ENCODE peak calls at places on chromosome 4, in seven cellular contexts. One of them, this sample, is unnamed.

GRCh38 chr4:7769308-7769841 is 170.3 kb downstream of the AFAP1 start:
- DNase-seq in heart right ventricle: no peak
- DNase-seq in astrocyte: no peak
- DNase-seq in astrocyte of the spinal cord: no peak
- DNase-seq in cardiac fibroblast: no peak
- DNase-seq in stomach: no peak
- DNase-seq in cardiac muscle cell: no peak
- DNase-seq in this sample: no peak

GRCh38 chr4:8281519-8282133 is 12.1 kb downstream of the HTRA3 start:
- DNase-seq in heart right ventricle: peak; percentile 85
- DNase-seq in astrocyte: peak; percentile 87
- DNase-seq in astrocyte of the spinal cord: peak; percentile 87
- DNase-seq in cardiac fibroblast: no peak
- DNase-seq in stomach: no peak
- DNase-seq in cardiac muscle cell: no peak
- DNase-seq in this sample: peak; percentile 69

GRCh38 chr4:31094474-31094873 is 374.3 kb downstream of the PCDH7 start:
- DNase-seq in heart right ventricle: no peak
- DNase-seq in astrocyte: no peak
- DNase-seq in astrocyte of the spinal cord: no peak
- DNase-seq in cardiac fibroblast: no peak
- DNase-seq in stomach: no peak
- DNase-seq in cardiac muscle cell: no peak
- DNase-seq in this sample: no peak

GRCh38 chr4:118327554-118328241 is 25.1 kb downstream of the PRSS12 start:
- DNase-seq in heart right ventricle: no peak
- DNase-seq in astrocyte: no peak
- DNase-seq in astrocyte of the spinal cord: no peak
- DNase-seq in cardiac fibroblast: peak; percentile 69
- DNase-seq in stomach: no peak
- DNase-seq in cardiac muscle cell: no peak
- DNase-seq in this sample: peak; percentile 68

GRCh38 chr4:80963051-80963450 is 67.5 kb upstream of the BMP3 start:
- DNase-seq in heart right ventricle: no peak
- DNase-seq in astrocyte: peak; percentile 7
- DNase-seq in astrocyte of the spinal cord: peak; percentile 6
- DNase-seq in cardiac fibroblast: peak; percentile 2
- DNase-seq in stomach: no peak
- DNase-seq in cardiac muscle cell: no peak
- DNase-seq in this sample: peak; percentile 22

GRCh38 chr4:109302366-109303140 is at the start of gene COL25A1:
- DNase-seq in heart right ventricle: peak; percentile 49
- DNase-seq in astrocyte: peak; percentile 57
- DNase-seq in astrocyte of the spinal cord: peak; percentile 49
- DNase-seq in cardiac fibroblast: peak; percentile 13
- DNase-seq in stomach: peak; percentile 26
- DNase-seq in cardiac muscle cell: peak; percentile 97
- DNase-seq in this sample: peak; percentile 14

GRCh38 chr4:118964891-118965411 is 76.3 kb downstream of the SYNPO2 start:
- DNase-seq in heart right ventricle: no peak
- DNase-seq in astrocyte: peak; percentile 64
- DNase-seq in astrocyte of the spinal cord: peak; percentile 55
- DNase-seq in cardiac fibroblast: peak; percentile 61
- DNase-seq in stomach: no peak
- DNase-seq in cardiac muscle cell: no peak
- DNase-seq in this sample: peak; percentile 72

GRCh38 chr4:61996943-61997342 is 796.8 kb downstream of the ADGRL3 start:
- DNase-seq in heart right ventricle: no peak
- DNase-seq in astrocyte: no peak
- DNase-seq in astrocyte of the spinal cord: no peak
- DNase-seq in cardiac fibroblast: no peak
- DNase-seq in stomach: no peak
- DNase-seq in cardiac muscle cell: no peak
- DNase-seq in this sample: no peak

GRCh38 chr4:17283251-17283650 is 228.6 kb downstream of the QDPR start:
- DNase-seq in heart right ventricle: no peak
- DNase-seq in astrocyte: no peak
- DNase-seq in astrocyte of the spinal cord: no peak
- DNase-seq in cardiac fibroblast: no peak
- DNase-seq in stomach: no peak
- DNase-seq in cardiac muscle cell: no peak
- DNase-seq in this sample: no peak

GRCh38 chr4:13612569-13612968 is 15.0 kb downstream of the BOD1L1 start:
- DNase-seq in heart right ventricle: no peak
- DNase-seq in astrocyte: no peak
- DNase-seq in astrocyte of the spinal cord: no peak
- DNase-seq in cardiac fibroblast: no peak
- DNase-seq in stomach: no peak
- DNase-seq in cardiac muscle cell: peak; percentile 32
- DNase-seq in this sample: no peak

GRCh38 chr4:159598602-159599001 is 495.7 kb downstream of the RAPGEF2 start:
- DNase-seq in heart right ventricle: no peak
- DNase-seq in astrocyte: peak; percentile 3
- DNase-seq in astrocyte of the spinal cord: peak; percentile 10
- DNase-seq in cardiac fibroblast: no peak
- DNase-seq in stomach: no peak
- DNase-seq in cardiac muscle cell: no peak
- DNase-seq in this sample: no peak

GRCh38 chr4:102787944-102788343 is 27.2 kb upstream of the MANBA start:
- DNase-seq in heart right ventricle: no peak
- DNase-seq in astrocyte: no peak
- DNase-seq in astrocyte of the spinal cord: no peak
- DNase-seq in cardiac fibroblast: no peak
- DNase-seq in stomach: no peak
- DNase-seq in cardiac muscle cell: no peak
- DNase-seq in this sample: no peak

GRCh38 chr4:161585011-161585410 is 578.8 kb downstream of the FSTL5 start:
- DNase-seq in heart right ventricle: no peak
- DNase-seq in astrocyte: no peak
- DNase-seq in astrocyte of the spinal cord: no peak
- DNase-seq in cardiac fibroblast: no peak
- DNase-seq in stomach: no peak
- DNase-seq in cardiac muscle cell: no peak
- DNase-seq in this sample: no peak

GRCh38 chr4:128362760-128363159 is 75.1 kb upstream of the PGRMC2 start:
- DNase-seq in heart right ventricle: no peak
- DNase-seq in astrocyte: no peak
- DNase-seq in astrocyte of the spinal cord: no peak
- DNase-seq in cardiac fibroblast: no peak
- DNase-seq in stomach: no peak
- DNase-seq in cardiac muscle cell: no peak
- DNase-seq in this sample: no peak

GRCh38 chr4:111046811-111047210 is 423.9 kb upstream of the PITX2 start:
- DNase-seq in heart right ventricle: no peak
- DNase-seq in astrocyte: no peak
- DNase-seq in astrocyte of the spinal cord: no peak
- DNase-seq in cardiac fibroblast: no peak
- DNase-seq in stomach: no peak
- DNase-seq in cardiac muscle cell: no peak
- DNase-seq in this sample: no peak

GRCh38 chr4:113502476-113502875 is 259.1 kb downstream of the CAMK2D start:
- DNase-seq in heart right ventricle: no peak
- DNase-seq in astrocyte: no peak
- DNase-seq in astrocyte of the spinal cord: no peak
- DNase-seq in cardiac fibroblast: peak; percentile 39
- DNase-seq in stomach: no peak
- DNase-seq in cardiac muscle cell: no peak
- DNase-seq in this sample: peak; percentile 64

GRCh38 chr4:6908397-6909112 is 1.1 kb upstream of the TBC1D14 start:
- DNase-seq in heart right ventricle: no peak
- DNase-seq in astrocyte: peak; percentile 49
- DNase-seq in astrocyte of the spinal cord: no peak
- DNase-seq in cardiac fibroblast: no peak
- DNase-seq in stomach: no peak
- DNase-seq in cardiac muscle cell: peak; percentile 32
- DNase-seq in this sample: peak; percentile 39

GRCh38 chr4:180058731-180059215 is 2184.4 kb upstream of the TENM3 start:
- DNase-seq in heart right ventricle: peak; percentile 11
- DNase-seq in astrocyte: peak; percentile 56
- DNase-seq in astrocyte of the spinal cord: peak; percentile 79
- DNase-seq in cardiac fibroblast: peak; percentile 31
- DNase-seq in stomach: no peak
- DNase-seq in cardiac muscle cell: peak; percentile 77
- DNase-seq in this sample: peak; percentile 15

GRCh38 chr4:108774809-108775530 is 12.1 kb upstream of the ETNPPL start:
- DNase-seq in heart right ventricle: peak; percentile 63
- DNase-seq in astrocyte: no peak
- DNase-seq in astrocyte of the spinal cord: no peak
- DNase-seq in cardiac fibroblast: no peak
- DNase-seq in stomach: peak; percentile 78
- DNase-seq in cardiac muscle cell: no peak
- DNase-seq in this sample: no peak

GRCh38 chr4:165787516-165788274 is 85.3 kb upstream of the TLL1 start:
- DNase-seq in heart right ventricle: no peak
- DNase-seq in astrocyte: no peak
- DNase-seq in astrocyte of the spinal cord: no peak
- DNase-seq in cardiac fibroblast: no peak
- DNase-seq in stomach: no peak
- DNase-seq in cardiac muscle cell: no peak
- DNase-seq in this sample: no peak

GRCh38 chr4:36218121-36218520 is 26.2 kb downstream of the ARAP2 start:
- DNase-seq in heart right ventricle: no peak
- DNase-seq in astrocyte: no peak
- DNase-seq in astrocyte of the spinal cord: no peak
- DNase-seq in cardiac fibroblast: no peak
- DNase-seq in stomach: no peak
- DNase-seq in cardiac muscle cell: no peak
- DNase-seq in this sample: no peak

GRCh38 chr4:57405359-57405758 is 295.2 kb upstream of the IGFBP7 start:
- DNase-seq in heart right ventricle: no peak
- DNase-seq in astrocyte: peak; percentile 47
- DNase-seq in astrocyte of the spinal cord: no peak
- DNase-seq in cardiac fibroblast: no peak
- DNase-seq in stomach: no peak
- DNase-seq in cardiac muscle cell: no peak
- DNase-seq in this sample: no peak

GRCh38 chr4:24054910-24055309 is 165.1 kb upstream of the PPARGC1A start:
- DNase-seq in heart right ventricle: no peak
- DNase-seq in astrocyte: no peak
- DNase-seq in astrocyte of the spinal cord: no peak
- DNase-seq in cardiac fibroblast: no peak
- DNase-seq in stomach: no peak
- DNase-seq in cardiac muscle cell: no peak
- DNase-seq in this sample: no peak

DNA sequence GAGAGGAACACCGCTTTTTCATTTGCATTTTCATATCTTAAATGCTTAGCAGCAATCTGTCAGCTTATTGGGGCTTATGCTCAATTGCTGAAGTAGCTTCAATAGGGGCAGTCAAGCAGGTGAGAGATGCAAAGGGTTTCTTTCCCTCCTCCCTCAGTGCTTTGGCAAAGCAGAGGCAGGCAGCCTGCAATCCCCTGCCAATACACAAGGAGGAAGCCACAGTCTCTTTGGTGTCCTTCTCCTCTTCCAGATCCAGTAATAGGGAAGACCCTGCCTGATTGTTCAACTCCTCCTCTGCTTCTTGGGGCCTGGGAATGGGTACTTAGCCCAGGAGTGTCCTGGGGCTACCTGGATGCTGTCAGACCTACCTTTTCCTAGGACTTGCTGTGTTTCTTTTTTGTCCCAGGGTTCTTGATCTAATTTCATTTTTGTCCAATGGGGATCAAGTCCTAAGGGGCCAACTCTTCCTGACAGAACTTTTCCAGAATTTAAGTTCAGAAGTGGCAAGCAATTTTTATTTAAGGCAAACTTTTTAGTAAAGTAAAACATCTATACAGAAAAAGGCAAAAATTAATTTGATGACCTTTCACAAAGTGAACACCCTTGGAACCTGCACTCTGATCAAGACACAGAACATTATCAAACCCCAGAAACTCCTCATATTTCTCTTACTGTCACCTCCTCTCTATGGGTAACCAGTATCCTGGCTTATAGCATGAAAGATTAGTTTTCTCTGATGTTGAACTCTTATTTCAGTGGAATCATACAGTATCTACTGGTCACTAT is 260.3 kb downstream of the PPP3CA start:
- DNase-seq in heart right ventricle: no peak
- DNase-seq in astrocyte: no peak
- DNase-seq in astrocyte of the spinal cord: no peak
- DNase-seq in cardiac fibroblast: no peak
- DNase-seq in stomach: no peak
- DNase-seq in cardiac muscle cell: peak; percentile 2
- DNase-seq in this sample: no peak
- TF ChIP-seq CTCF in heart right ventricle: no peak
- TF ChIP-seq CTCF in astrocyte: no peak
- TF ChIP-seq CTCF in astrocyte of the spinal cord: peak; percentile 26
- TF ChIP-seq CTCF in cardiac fibroblast: peak; percentile 18
- TF ChIP-seq CTCF in stomach: no peak
- TF ChIP-seq CTCF in cardiac muscle cell: peak; percentile 17
- TF ChIP-seq CTCF in this sample: peak; percentile 25

GRCh38 chr4:173264960-173265281 is 69.2 kb downstream of the HMGB2 start:
- DNase-seq in heart right ventricle: no peak
- DNase-seq in astrocyte: no peak
- DNase-seq in astrocyte of the spinal cord: no peak
- DNase-seq in cardiac fibroblast: no peak
- DNase-seq in stomach: no peak
- DNase-seq in cardiac muscle cell: no peak
- DNase-seq in this sample: no peak
- H3K4me3 ChIP-seq in heart right ventricle: no peak overlapping the region
- H3K4me3 ChIP-seq in astrocyte: no peak overlapping the region
- H3K4me3 ChIP-seq in astrocyte of the spinal cord: no peak overlapping the region
- H3K4me3 ChIP-seq in cardiac fibroblast: no peak overlapping the region
- H3K4me3 ChIP-seq in stomach: no peak overlapping the region
- H3K4me3 ChIP-seq in cardiac muscle cell: no peak overlapping the region
- H3K4me3 ChIP-seq in this sample: no peak overlapping the region

GRCh38 chr4:16270654-16271328 is 44.5 kb upstream of the TAPT1 start:
- DNase-seq in heart right ventricle: no peak
- DNase-seq in astrocyte: no peak
- DNase-seq in astrocyte of the spinal cord: no peak
- DNase-seq in cardiac fibroblast: peak; percentile 10
- DNase-seq in stomach: no peak
- DNase-seq in cardiac muscle cell: no peak
- DNase-seq in this sample: no peak
- TF ChIP-seq CTCF in heart right ventricle: no peak
- TF ChIP-seq CTCF in astrocyte: no peak
- TF ChIP-seq CTCF in astrocyte of the spinal cord: peak; percentile 22
- TF ChIP-seq CTCF in cardiac fibroblast: peak; percentile 23
- TF ChIP-seq CTCF in stomach: no peak
- TF ChIP-seq CTCF in cardiac muscle cell: peak; percentile 5
- TF ChIP-seq CTCF in this sample: peak; percentile 28

DNA sequence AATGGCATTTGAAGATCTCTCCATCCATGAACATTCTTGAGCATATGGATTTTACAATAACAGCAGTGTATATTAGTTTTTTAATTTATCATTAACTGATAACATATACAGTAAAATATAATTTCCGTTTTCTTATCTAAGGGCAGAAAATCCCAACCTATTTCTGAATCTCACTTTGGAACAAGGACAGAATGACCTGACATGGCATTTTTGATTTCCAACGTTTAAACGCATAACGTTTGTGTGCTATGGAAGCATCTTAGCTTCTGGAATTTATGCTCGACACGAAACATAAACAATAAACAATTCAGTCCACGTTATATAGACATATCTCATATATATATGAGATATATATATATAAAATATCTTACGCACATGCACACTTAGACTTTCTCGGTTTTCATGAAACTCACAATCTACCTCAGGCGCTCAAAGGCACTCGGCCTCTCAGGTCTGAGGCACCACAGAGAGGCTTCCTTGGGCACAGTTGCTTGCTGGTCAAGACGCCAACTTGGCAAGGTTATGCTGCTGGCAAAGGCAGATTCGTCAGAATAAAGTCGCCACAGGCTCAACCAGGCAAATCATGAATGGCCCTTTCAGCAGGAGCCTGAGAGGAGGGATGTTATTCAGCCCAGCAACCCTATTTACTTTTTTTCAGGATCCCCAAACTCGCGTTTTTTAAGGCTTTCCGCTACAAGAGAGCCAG is 1.0 kb upstream of the UGT8 start:
- DNase-seq in heart right ventricle: no peak
- DNase-seq in astrocyte: no peak
- DNase-seq in astrocyte of the spinal cord: no peak
- DNase-seq in cardiac fibroblast: no peak
- DNase-seq in stomach: peak; percentile 47
- DNase-seq in cardiac muscle cell: no peak
- DNase-seq in this sample: no peak
- H3K4me3 ChIP-seq in heart right ventricle: no peak overlapping the region
- H3K4me3 ChIP-seq in astrocyte: no peak overlapping the region
- H3K4me3 ChIP-seq in astrocyte of the spinal cord: no peak overlapping the region
- H3K4me3 ChIP-seq in cardiac fibroblast: no peak overlapping the region
- H3K4me3 ChIP-seq in stomach: peak overlapping the region; percentile 74
- H3K4me3 ChIP-seq in cardiac muscle cell: peak overlapping the region; percentile 44
- H3K4me3 ChIP-seq in this sample: no peak overlapping the region

This sample was measured in fibroblast of mammary gland.